ENCODE peak calls at places on chromosomes 7 and 10, in four cellular contexts. R is H54, X is adipocyte, E is fibroblast of lung. F is an unnamed sample.

GRCh38 chr7:42107484-42107883 is 129.5 kb downstream of the GLI3 start:
- DNase-seq in E (peak; percentile 32), R (peak; percentile 90), X (peak; percentile 45), F (no peak)

GRCh38 chr10:10870523-10871241 is 147.0 kb upstream of the CELF2 start:
- DNase-seq in R (no peak), X (peak; percentile 56), E (no peak), F (no peak)

GRCh38 chr7:5701085-5701914 is 80.2 kb downstream of the RNF216 start:
- DNase-seq in R (no peak), X (no peak), E (no peak), F (no peak)

GRCh38 chr10:32882076-32882475 is 76.0 kb downstream of the ITGB1 start:
- DNase-seq in E (no peak), R (no peak), X (no peak), F (no peak)

GRCh38 chr7:95209778-95210177 is 114.6 kb downstream of the PON1 start:
- DNase-seq in R (no peak), X (no peak), E (peak; percentile 19), F (no peak)

GRCh38 chr7:73354196-73354595 is 26.2 kb downstream of the FKBP6 start:
- DNase-seq in E (no peak), R (no peak), X (no peak), F (no peak)

GRCh38 chr7:157233677-157234076 is 95.0 kb downstream of the UBE3C start:
- DNase-seq in R (no peak), X (no peak), E (no peak), F (no peak)

GRCh38 chr10:77501152-77501845 is 136.3 kb downstream of the KCNMA1 start:
- DNase-seq in R (peak; percentile 96), E (peak; percentile 95), X (peak; percentile 88), F (peak; percentile 55)

GRCh38 chr7:123876557-123877256 is 31.7 kb downstream of the HYAL4 start:
- DNase-seq in R (no peak), X (no peak), E (no peak), F (no peak)

GRCh38 chr7:4819450-4820404 is 42.1 kb downstream of the PAPOLB start:
- DNase-seq in E (no peak), X (no peak), R (no peak), F (no peak)

GRCh38 chr7:126450269-126450671 is 802.5 kb downstream of the GRM8 start:
- DNase-seq in X (no peak), E (no peak), R (peak; percentile 0), F (no peak)

GRCh38 chr10:8369666-8370065 is 315.2 kb downstream of the GATA3 start:
- DNase-seq in X (no peak), E (no peak), R (no peak), F (no peak)

F was measured in keratinocyte.